ENCODE peak calls at places on chromosome 10, in four cellular contexts. B, M, E and X are unnamed samples.

GRCh38 chr10:97318772-97319651 is at the start of gene FRAT1:
- DNase-seq in M (peak; percentile 73), E (peak; percentile 92), B (peak; percentile 93), X (no peak)

GRCh38 chr10:44979281-44980181 is 922 bp upstream of the DEPP1 start:
- DNase-seq in B (no peak), E (no peak), M (no peak), X (no peak)

GRCh38 chr10:68604441-68604840 is 44.3 kb downstream of the TET1 start:
- DNase-seq in E (peak; percentile 25), M (no peak), B (no peak), X (no peak)

GRCh38 chr10:80613466-80613865 is 75.8 kb downstream of the SH2D4B start:
- DNase-seq in E (no peak), M (no peak), B (no peak), X (no peak)

GRCh38 chr10:75229961-75230360 is 5.8 kb downstream of the COMTD1 start:
- DNase-seq in B (no peak), M (no peak), E (peak; percentile 55), X (no peak)

GRCh38 chr10:132305654-132306340 is 2.0 kb downstream of the STK32C start:
- DNase-seq in B (no peak), M (no peak), E (no peak), X (no peak)

GRCh38 chr10:77644557-77645243 is 7.1 kb upstream of the KCNMA1 start:
- DNase-seq in E (no peak), M (no peak), B (no peak), X (no peak)

GRCh38 chr10:14583967-14584366 is 190.7 kb downstream of the FAM107B start:
- DNase-seq in M (no peak), B (no peak), E (no peak), X (no peak)

GRCh38 chr10:79434816-79435215 is 10.6 kb downstream of the ZCCHC24 start:
- DNase-seq in E (peak; percentile 84), M (peak; percentile 53), B (no peak), X (peak; percentile 23)

GRCh38 chr10:22334414-22335203 is 10.7 kb upstream of the SPAG6 start:
- DNase-seq in M (no peak), B (no peak), E (no peak), X (no peak)

GRCh38 chr10:24944512-24945255 is 7.7 kb downstream of the PRTFDC1 start:
- DNase-seq in E (peak; percentile 90), B (no peak), M (peak; percentile 46), X (no peak)

DNA sequence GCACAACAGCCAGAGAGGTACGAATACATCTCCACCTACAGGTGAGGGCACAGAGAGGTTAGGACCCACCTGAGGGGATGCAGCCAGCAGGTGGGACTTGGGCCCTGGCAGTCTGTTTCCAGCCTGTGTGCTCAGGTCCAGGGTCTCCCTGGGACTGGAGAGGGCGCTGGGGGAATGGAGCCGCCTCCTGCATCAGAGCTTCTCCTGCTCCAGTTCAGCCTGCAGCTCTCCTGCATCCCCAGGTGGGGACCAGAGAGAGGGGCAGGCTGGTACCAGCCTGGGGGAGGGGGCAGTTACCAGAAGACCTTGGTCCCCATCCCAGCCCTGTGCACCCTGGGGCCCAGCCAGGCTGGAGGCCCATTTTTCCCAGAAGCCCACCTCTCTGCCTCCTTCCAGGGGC is 80.7 kb downstream of the LHPP start:
- DNase-seq in E (no peak), M (no peak), B (no peak), X (no peak)
- TF ChIP-seq CTCF in E (no peak), M (no peak), B (no peak), X (no peak)

GRCh38 chr10:21095073-21095472 is 198.0 kb upstream of the NEBL start:
- DNase-seq in E (no peak), M (no peak), B (no peak), X (no peak)

GRCh38 chr10:21095494-21096055 is 198.5 kb upstream of the NEBL start:
- DNase-seq in M (no peak), E (no peak), B (no peak), X (no peak)

GRCh38 chr10:21087476-21087875 is 190.4 kb upstream of the NEBL start:
- DNase-seq in E (no peak), M (no peak), B (no peak), X (no peak)

GRCh38 chr10:21092683-21093524 is 195.8 kb upstream of the NEBL start:
- DNase-seq in M (no peak), E (peak; percentile 10), B (no peak), X (no peak)

GRCh38 chr10:21090609-21091082 is 193.5 kb upstream of the NEBL start:
- DNase-seq in E (no peak), M (no peak), B (no peak), X (no peak)
- TF ChIP-seq CTCF in E (no peak), M (no peak), B (no peak), X (no peak)

GRCh38 chr10:125700355-125700911 is 17.5 kb upstream of the TEX36 start:
- DNase-seq in B (no peak), M (peak; percentile 30), E (no peak), X (no peak)
- TF ChIP-seq CTCF in B (no peak), M (peak; percentile 74), E (no peak), X (peak; percentile 13)

GRCh38 chr10:100997364-100998182 is 2.0 kb upstream of the LZTS2 start:
- DNase-seq in E (peak; percentile 57), M (peak; percentile 69), B (peak; percentile 76), X (no peak)

GRCh38 chr10:100995171-100995570 is 4.4 kb upstream of the LZTS2 start:
- DNase-seq in E (no peak), M (no peak), B (no peak), X (no peak)

GRCh38 chr10:100996678-100997363 is 2.8 kb upstream of the LZTS2 start:
- DNase-seq in B (no peak), M (no peak), E (no peak), X (no peak)

GRCh38 chr10:100998183-100998990 is 1.2 kb upstream of the LZTS2 start:
- DNase-seq in B (peak; percentile 84), M (peak; percentile 67), E (peak; percentile 83), X (no peak)

DNA sequence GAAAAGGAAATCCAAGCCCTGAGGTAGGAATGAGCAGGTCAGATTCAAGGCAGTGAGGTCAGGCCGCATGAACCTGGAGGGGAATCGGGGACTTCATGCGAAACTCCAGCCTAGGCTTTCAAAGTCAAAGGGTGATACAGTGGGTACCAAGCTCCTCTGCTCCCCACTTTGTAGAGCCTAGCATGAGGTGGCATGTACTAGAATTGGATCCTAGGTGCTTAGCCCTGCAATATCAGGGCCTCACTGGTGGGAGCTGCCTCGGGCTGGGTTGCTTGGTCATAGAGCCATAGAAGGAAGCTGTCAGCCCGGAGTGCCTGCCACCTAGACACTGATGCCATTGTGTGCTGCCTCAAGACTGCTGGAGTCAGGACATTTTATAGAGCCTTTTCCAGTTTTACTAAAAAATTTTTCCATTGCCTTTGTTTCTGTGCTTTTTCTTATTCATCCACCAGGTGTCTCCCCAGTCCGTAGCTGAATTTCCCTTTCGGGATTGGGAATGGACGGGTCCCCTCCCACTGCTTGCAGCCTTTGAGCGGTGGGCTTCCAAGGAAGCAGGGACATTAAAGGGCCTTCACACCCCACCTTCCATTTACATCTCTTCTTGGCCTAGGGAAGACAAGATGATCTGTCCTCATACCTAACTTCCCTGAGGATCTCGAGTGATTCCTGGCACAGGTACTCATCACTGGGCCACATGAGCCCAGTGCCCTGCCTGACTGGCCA is 5.5 kb upstream of the LZTS2 start:
- DNase-seq in M (peak; percentile 35), E (no peak), B (no peak), X (no peak)
- TF ChIP-seq CTCF in M (peak; percentile 88), E (peak; percentile 73), B (peak; percentile 79), X (peak; percentile 53)

GRCh38 chr10:84202349-84202748 is 8.0 kb downstream of the CDHR1 start:
- DNase-seq in B (no peak), M (no peak), E (no peak), X (no peak)

GRCh38 chr10:84205049-84205852 is 10.9 kb downstream of the CDHR1 start:
- DNase-seq in B (peak; percentile 49), M (peak; percentile 42), E (peak; percentile 6), X (no peak)

GRCh38 chr10:84205853-84206513 is 11.6 kb downstream of the CDHR1 start:
- DNase-seq in B (no peak), M (no peak), E (no peak), X (no peak)

GRCh38 chr10:84204610-84205009 is 10.3 kb downstream of the CDHR1 start:
- DNase-seq in E (no peak), B (no peak), M (no peak), X (no peak)

GRCh38 chr10:84204122-84204521 is 9.8 kb downstream of the CDHR1 start:
- DNase-seq in M (no peak), B (no peak), E (no peak), X (no peak)
- TF ChIP-seq CTCF in M (peak; percentile 63), B (peak; percentile 22), E (no peak), X (peak; percentile 16)

GRCh38 chr10:42933454-42934340 is 143.2 kb upstream of the RET start:
- DNase-seq in B (no peak), E (peak; percentile 0), M (no peak), X (no peak)

GRCh38 chr10:42934351-42934811 is 142.5 kb upstream of the RET start:
- DNase-seq in E (no peak), M (no peak), B (no peak), X (no peak)

GRCh38 chr10:42936580-42936979 is 140.3 kb upstream of the RET start:
- DNase-seq in E (no peak), B (no peak), M (no peak), X (no peak)

GRCh38 chr10:42935466-42935865 is 141.4 kb upstream of the RET start:
- DNase-seq in M (no peak), B (no peak), E (no peak), X (no peak)

GRCh38 chr10:42934842-42935241 is 142.0 kb upstream of the RET start:
- DNase-seq in M (no peak), B (no peak), E (no peak), X (no peak)
- TF ChIP-seq CTCF in M (no peak), B (no peak), E (no peak), X (no peak)